ENCODE peak calls at places on chromosome 14, in four cellular contexts. J is astrocyte, A is kidney epithelial cell, P is astrocyte of the spinal cord. M is an unnamed sample.
A peak's percentile ranks its signal among the peaks of the same experiment; 100 is the strongest.

GRCh38 chr14:50301914-50302313 is 10.1 kb downstream of the L2HGDH start:
- DNase-seq in P (no peak), J (no peak), A (no peak), M (no peak)

GRCh38 chr14:64388533-64389243 is 535 bp downstream of the MTHFD1 start:
- DNase-seq in P (peak; percentile 37), J (peak; percentile 26), A (no peak), M (no peak)

GRCh38 chr14:70401643-70402042 is 15.2 kb downstream of the SYNJ2BP start:
- DNase-seq in P (no peak), A (no peak), J (no peak), M (no peak)

GRCh38 chr14:38961136-38961535 is 141.9 kb downstream of the SEC23A start:
- DNase-seq in J (peak; percentile 35), P (no peak), A (no peak), M (no peak)

GRCh38 chr14:50943261-50943942 is 881 bp downstream of the PYGL start:
- DNase-seq in P (no peak), J (peak; percentile 52), A (no peak), M (no peak)

GRCh38 chr14:50855558-50855957 is 16.3 kb upstream of the ABHD12B start:
- DNase-seq in A (no peak), P (no peak), J (no peak), M (no peak)

GRCh38 chr14:91324606-91324950 is 80.1 kb upstream of the GPR68 start:
- DNase-seq in P (no peak), J (no peak), A (no peak), M (no peak)

GRCh38 chr14:34038358-34039057 is 87.6 kb upstream of the EGLN3 start:
- DNase-seq in A (no peak), J (no peak), P (no peak), M (no peak)

GRCh38 chr14:26444745-26445144 is 153.1 kb downstream of the NOVA1 start:
- DNase-seq in A (no peak), P (peak; percentile 21), J (peak; percentile 8), M (no peak)

GRCh38 chr14:22836301-22837058 is at the start of gene MMP14:
- DNase-seq in P (peak; percentile 93), J (peak; percentile 81), A (no peak), M (no peak)
- TF ChIP-seq CTCF in P (peak; percentile 65), J (peak; percentile 33), A (peak; percentile 54), M (peak; percentile 58)

DNA sequence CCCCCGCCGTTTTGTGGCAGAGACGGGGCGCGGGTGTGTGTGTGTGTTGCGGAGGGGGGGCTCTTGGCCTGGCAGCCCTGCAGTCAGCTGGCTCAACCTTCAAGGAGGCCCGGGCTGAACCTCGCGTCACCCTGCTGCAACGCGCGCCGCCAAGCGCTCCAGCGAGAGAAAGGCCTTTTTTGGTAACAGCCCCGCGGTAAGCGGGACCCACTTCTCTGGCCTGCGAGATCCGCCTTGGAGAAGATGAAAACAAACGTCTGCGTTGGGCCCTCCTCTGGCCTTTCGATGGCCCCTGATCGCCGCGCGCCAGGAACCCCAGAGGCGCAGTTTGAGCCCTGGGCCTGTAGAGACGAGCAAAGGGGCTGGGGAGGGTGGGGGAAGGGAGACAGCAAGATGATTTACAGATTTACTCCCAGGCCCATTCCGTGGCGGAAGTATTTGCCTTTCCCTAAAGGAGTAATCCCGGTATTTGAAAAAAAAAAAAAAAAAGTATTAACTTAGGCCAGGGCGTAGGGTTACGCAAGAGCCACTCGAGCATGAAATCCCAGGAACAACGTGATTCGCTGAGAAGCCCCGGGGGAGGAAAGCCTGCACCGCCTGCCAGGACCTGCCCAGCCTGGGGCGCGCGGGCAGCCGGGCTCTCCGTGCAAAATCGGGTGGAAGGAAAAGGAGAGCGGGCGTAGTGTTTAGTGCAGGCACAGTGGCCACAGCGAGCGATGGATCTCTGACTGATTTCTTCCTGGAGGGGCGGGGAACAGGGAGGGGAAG is 4.5 kb upstream of the IRF2BPL start:
- DNase-seq in P (peak; percentile 96), A (peak; percentile 94), J (peak; percentile 99), M (peak; percentile 94)
- TF ChIP-seq CTCF in P (peak; percentile 19), A (peak; percentile 17), J (no peak), M (peak; percentile 47)

GRCh38 chr14:96585672-96586013 is 83.5 kb downstream of the PAPOLA start:
- DNase-seq in A (no peak), P (no peak), J (no peak), M (no peak)

GRCh38 chr14:96584907-96585671 is 82.9 kb downstream of the PAPOLA start:
- DNase-seq in A (no peak), P (no peak), J (no peak), M (no peak)

GRCh38 chr14:96583605-96584041 is 81.4 kb downstream of the PAPOLA start:
- DNase-seq in J (no peak), P (no peak), A (no peak), M (no peak)

GRCh38 chr14:96582995-96583394 is 80.8 kb downstream of the PAPOLA start:
- DNase-seq in P (no peak), J (no peak), A (no peak), M (no peak)

GRCh38 chr14:96584199-96584906 is 82.2 kb downstream of the PAPOLA start:
- DNase-seq in A (no peak), P (no peak), J (no peak), M (no peak)
- TF ChIP-seq CTCF in A (peak; percentile 70), P (peak; percentile 46), J (peak; percentile 14), M (no peak)

GRCh38 chr14:28762949-28763313 is 3.7 kb upstream of the FOXG1 start:
- DNase-seq in J (no peak), P (no peak), A (no peak), M (no peak)

GRCh38 chr14:28761438-28762289 is 4.9 kb upstream of the FOXG1 start:
- DNase-seq in A (no peak), J (no peak), P (peak; percentile 5), M (no peak)

GRCh38 chr14:28760431-28760996 is 6.1 kb upstream of the FOXG1 start:
- DNase-seq in P (no peak), J (no peak), A (no peak), M (no peak)

GRCh38 chr14:28763914-28764848 is 2.4 kb upstream of the FOXG1 start:
- DNase-seq in P (peak; percentile 39), A (no peak), J (no peak), M (no peak)

GRCh38 chr14:28762290-28762948 is 4.2 kb upstream of the FOXG1 start:
- DNase-seq in A (no peak), P (peak; percentile 10), J (no peak), M (no peak)
- TF ChIP-seq CTCF in A (no peak), P (peak; percentile 8), J (no peak), M (no peak)

DNA sequence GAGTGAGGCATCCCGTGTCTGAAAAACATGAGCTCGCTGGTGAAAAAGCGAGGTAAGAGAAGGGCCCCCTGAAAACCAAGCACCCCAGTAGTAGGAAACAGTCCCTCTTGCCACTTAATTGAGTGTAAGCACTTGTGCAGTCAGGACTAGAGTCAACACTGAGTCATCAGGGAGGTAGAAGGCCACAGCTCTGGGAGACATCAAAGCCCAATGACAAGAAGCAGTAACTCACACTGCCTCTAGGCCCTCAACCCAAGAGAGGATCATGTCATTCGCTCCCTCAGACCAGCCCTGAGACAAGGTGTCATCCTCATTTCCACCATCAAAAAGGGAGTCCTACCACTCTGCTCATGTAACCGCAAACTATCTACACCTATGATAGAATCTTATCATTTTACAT is 17.8 kb downstream of the POMT2 start:
- DNase-seq in A (peak; percentile 66), P (peak; percentile 62), J (peak; percentile 77), M (no peak)
- TF ChIP-seq CTCF in A (no peak), P (no peak), J (no peak), M (no peak)

GRCh38 chr14:93691042-93691780 is 97.1 kb downstream of the PRIMA1 start:
- DNase-seq in P (no peak), A (no peak), J (no peak), M (no peak)

GRCh38 chr14:93688794-93689193 is 99.5 kb downstream of the PRIMA1 start:
- DNase-seq in P (no peak), A (no peak), J (no peak), M (no peak)

GRCh38 chr14:93688239-93688666 is 100.0 kb downstream of the PRIMA1 start:
- DNase-seq in P (no peak), A (no peak), J (no peak), M (no peak)

DNA sequence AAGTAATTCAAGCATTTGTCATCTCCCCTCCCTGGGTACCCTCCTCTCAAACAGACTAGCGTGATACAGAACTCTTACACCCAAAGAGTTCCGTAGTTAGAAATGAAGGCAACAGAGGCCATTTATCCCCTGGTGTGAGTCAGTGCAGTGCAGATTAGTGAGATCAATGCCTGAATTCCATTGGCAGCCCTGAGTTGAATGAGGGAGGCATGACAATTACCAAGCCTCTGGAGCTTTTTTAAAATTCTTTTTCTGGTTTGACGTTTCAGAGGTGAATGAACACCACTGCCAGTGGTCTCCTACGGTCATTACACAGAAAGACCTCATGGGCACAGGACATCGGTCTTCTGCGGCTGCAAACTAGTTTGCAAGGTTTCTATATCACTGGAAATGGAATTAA is 94.4 kb downstream of the PRIMA1 start:
- DNase-seq in J (no peak), P (no peak), A (no peak), M (no peak)
- TF ChIP-seq CTCF in J (no peak), P (no peak), A (no peak), M (no peak)